ENCODE peak calls at places on chromosomes 11 and 22, in six cellular contexts. K, Y, Q, D, S and N are unnamed samples.
A peak's percentile ranks its signal among the peaks of the same experiment; 100 is the strongest.

GRCh38 chr11:9396310-9396709 is 11.9 kb downstream of the IPO7 start:
- DNase-seq in Q (no peak), K (no peak), D (no peak), Y (no peak), S (no peak), N (no peak)

GRCh38 chr11:102254047-102254446 is 63.2 kb upstream of the BIRC3 start:
- DNase-seq in S (no peak), Q (no peak), K (no peak), Y (no peak), D (no peak), N (no peak)

GRCh38 chr11:93248602-93249001 is 50.8 kb upstream of the SLC36A4 start:
- DNase-seq in Y (no peak), K (no peak), Q (no peak), D (no peak), S (no peak), N (no peak)

GRCh38 chr11:95444309-95445202 is 213.6 kb upstream of the SESN3 start:
- DNase-seq in Q (no peak), S (no peak), K (no peak), D (no peak), Y (no peak), N (no peak)

GRCh38 chr11:67288452-67289225 is 464 bp upstream of the ANKRD13D start:
- DNase-seq in Y (peak; percentile 61), Q (peak; percentile 95), D (peak; percentile 84), S (no peak), K (peak; percentile 94), N (peak; percentile 84)

GRCh38 chr11:65181569-65182257 is at the start of gene CAPN1:
- DNase-seq in K (peak; percentile 92), D (peak; percentile 91), S (no peak), Q (peak; percentile 84), Y (no peak), N (peak; percentile 81)

GRCh38 chr11:119103793-119104192 is 2.1 kb upstream of the DPAGT1 start:
- DNase-seq in Y (no peak), S (peak; percentile 63), D (no peak), Q (no peak), K (no peak), N (no peak)

GRCh38 chr11:61793084-61793828 is 545 bp downstream of the FEN1 start:
- DNase-seq in Y (no peak), D (no peak), S (no peak), K (peak; percentile 49), Q (peak; percentile 34), N (no peak)

GRCh38 chr22:22856885-22857606 is 30.6 kb upstream of the IGLL5 start:
- DNase-seq in Y (no peak), D (no peak), S (no peak), K (no peak), Q (no peak), N (no peak)

GRCh38 chr11:35488117-35488516 is 37.3 kb downstream of the PAMR1 start:
- DNase-seq in D (no peak), Y (no peak), K (no peak), S (no peak), Q (no peak), N (no peak)

GRCh38 chr11:35943761-35944502 is at the start of gene LDLRAD3:
- DNase-seq in Q (peak; percentile 89), Y (peak; percentile 27), K (peak; percentile 87), S (peak; percentile 30), D (peak; percentile 70), N (peak; percentile 48)

GRCh38 chr11:66743271-66743968 is 14.4 kb upstream of the SPTBN2 start:
- DNase-seq in Q (no peak), K (no peak), S (no peak), D (peak; percentile 41), Y (no peak), N (peak; percentile 55)